ENCODE peak calls at places on chromosomes 6 and 20, in eight cellular contexts. W is suprapubic skin, S is dorsolateral prefrontal cortex, Z is prostate gland, X is heart right ventricle, G is cardiac muscle cell, H is testis, Y is tibial artery. K is an unnamed sample.

GRCh38 chr6:125611573-125612399 is 137.6 kb upstream of the HEY2 start:
- DNase-seq in Y (peak; percentile 75), H (peak; percentile 39), Z (no peak), X (peak; percentile 17), G (no peak), S (no peak), W (no peak), K (no peak)

GRCh38 chr6:1604347-1604990 is 5.2 kb upstream of the FOXC1 start:
- DNase-seq in W (peak; percentile 82), G (peak; percentile 89), H (peak; percentile 65), X (no peak), Y (peak; percentile 89), S (no peak), Z (peak; percentile 58), K (peak; percentile 81)

GRCh38 chr20:25437153-25437581 is 29.7 kb downstream of the GINS1 start:
- DNase-seq in Y (no peak), H (no peak), X (no peak), W (no peak), G (peak; percentile 76), Z (no peak), S (no peak), K (peak; percentile 24)

GRCh38 chr6:41939091-41939847 is 2.3 kb downstream of the CCND3 start:
- DNase-seq in X (peak; percentile 35), G (no peak), W (no peak), S (no peak), H (peak; percentile 30), Z (no peak), Y (no peak), K (peak; percentile 87)

GRCh38 chr20:35111141-35111888 is 18.7 kb upstream of the TRPC4AP start:
- DNase-seq in Y (no peak), S (no peak), G (no peak), W (no peak), Z (no peak), H (no peak), X (no peak), K (peak; percentile 89)

GRCh38 chr20:10590950-10591349 is 82.8 kb downstream of the JAG1 start:
- DNase-seq in X (no peak), Y (no peak), Z (no peak), H (no peak), W (no peak), G (no peak), S (no peak), K (no peak)

GRCh38 chr20:57881466-57882405 is 171.9 kb upstream of the PMEPA1 start:
- DNase-seq in H (no peak), Z (no peak), S (no peak), W (peak; percentile 45), G (no peak), Y (peak; percentile 52), X (no peak), K (peak; percentile 37)

GRCh38 chr6:29696147-29697129 is 15.5 kb upstream of the ZFP57 start:
- DNase-seq in Y (no peak), H (no peak), W (no peak), G (peak; percentile 64), S (no peak), X (no peak), Z (no peak), K (peak; percentile 5)

GRCh38 chr6:136067731-136068341 is 182.3 kb downstream of the MTFR2 start:
- DNase-seq in H (no peak), Y (no peak), X (no peak), W (no peak), Z (no peak), G (no peak), S (no peak), K (peak; percentile 57)

GRCh38 chr6:105868823-105869460 is 217.2 kb upstream of the PRDM1 start:
- DNase-seq in G (no peak), W (no peak), H (no peak), S (no peak), X (no peak), Z (no peak), Y (no peak), K (no peak)

GRCh38 chr6:36141961-36142360 is 11.6 kb downstream of the MAPK13 start:
- DNase-seq in W (no peak), H (no peak), G (no peak), X (no peak), Z (no peak), Y (no peak), S (no peak), K (no peak)

GRCh38 chr6:36147294-36147693 is 17.0 kb downstream of the MAPK13 start:
- DNase-seq in W (no peak), H (no peak), Y (no peak), G (no peak), X (no peak), Z (no peak), S (no peak), K (no peak)

GRCh38 chr6:36141091-36141490 is 10.8 kb downstream of the MAPK13 start:
- DNase-seq in Y (no peak), X (no peak), W (no peak), Z (no peak), H (no peak), G (no peak), S (no peak), K (no peak)

GRCh38 chr6:36149436-36149835 is 19.1 kb downstream of the MAPK13 start:
- DNase-seq in S (no peak), Y (no peak), G (no peak), W (no peak), H (no peak), X (no peak), Z (no peak), K (no peak)

DNA sequence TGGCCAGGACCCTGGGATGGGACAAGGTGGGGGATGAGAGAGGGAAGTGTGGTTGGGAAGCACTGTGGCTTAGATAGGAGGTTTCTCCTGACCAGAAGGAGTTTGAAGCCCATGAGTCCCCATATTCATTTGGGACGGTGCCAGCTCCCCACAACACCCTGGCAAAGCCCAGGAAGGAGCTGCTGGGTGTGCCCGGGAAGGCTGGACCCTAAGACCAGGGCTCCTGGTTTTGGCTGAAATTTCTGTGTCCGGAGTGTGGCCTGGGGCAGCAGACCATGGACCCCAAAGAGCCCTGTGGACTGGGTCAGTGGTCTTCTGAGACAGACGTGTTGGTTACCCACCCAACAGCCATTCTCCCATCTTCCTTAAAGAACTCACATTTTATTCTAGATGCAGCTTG is 15.2 kb downstream of the MAPK13 start:
- DNase-seq in Z (no peak), H (no peak), S (no peak), X (no peak), Y (no peak), G (no peak), W (no peak), K (no peak)
- TF ChIP-seq CTCF in Z (no peak), H (no peak), S (no peak), X (no peak), Y (no peak), G (no peak), W (no peak), K (no peak)

GRCh38 chr6:168216139-168216538 is 103.4 kb downstream of the DACT2 start:
- DNase-seq in H (no peak), X (no peak), S (no peak), W (no peak), G (no peak), Z (no peak), Y (no peak), K (no peak)

GRCh38 chr6:168215121-168215808 is 104.3 kb downstream of the DACT2 start:
- DNase-seq in Y (no peak), W (no peak), G (no peak), Z (no peak), H (no peak), X (no peak), S (no peak), K (no peak)

GRCh38 chr6:168217216-168217879 is 102.2 kb downstream of the DACT2 start:
- DNase-seq in W (no peak), X (no peak), S (no peak), Y (no peak), G (no peak), H (no peak), Z (no peak), K (no peak)

GRCh38 chr6:168217880-168218537 is 101.6 kb downstream of the DACT2 start:
- DNase-seq in W (no peak), G (no peak), S (no peak), Y (no peak), H (no peak), X (no peak), Z (no peak), K (no peak)

GRCh38 chr6:168216741-168217140 is 102.8 kb downstream of the DACT2 start:
- DNase-seq in Z (no peak), G (no peak), Y (no peak), W (no peak), H (no peak), X (no peak), S (no peak), K (no peak)
- H3K4me3 ChIP-seq in Z (no peak overlapping the region), G (no peak overlapping the region), Y (no peak overlapping the region), W (no peak overlapping the region), H (no peak overlapping the region), X (no peak overlapping the region), S (no peak overlapping the region), K (no peak overlapping the region)

DNA sequence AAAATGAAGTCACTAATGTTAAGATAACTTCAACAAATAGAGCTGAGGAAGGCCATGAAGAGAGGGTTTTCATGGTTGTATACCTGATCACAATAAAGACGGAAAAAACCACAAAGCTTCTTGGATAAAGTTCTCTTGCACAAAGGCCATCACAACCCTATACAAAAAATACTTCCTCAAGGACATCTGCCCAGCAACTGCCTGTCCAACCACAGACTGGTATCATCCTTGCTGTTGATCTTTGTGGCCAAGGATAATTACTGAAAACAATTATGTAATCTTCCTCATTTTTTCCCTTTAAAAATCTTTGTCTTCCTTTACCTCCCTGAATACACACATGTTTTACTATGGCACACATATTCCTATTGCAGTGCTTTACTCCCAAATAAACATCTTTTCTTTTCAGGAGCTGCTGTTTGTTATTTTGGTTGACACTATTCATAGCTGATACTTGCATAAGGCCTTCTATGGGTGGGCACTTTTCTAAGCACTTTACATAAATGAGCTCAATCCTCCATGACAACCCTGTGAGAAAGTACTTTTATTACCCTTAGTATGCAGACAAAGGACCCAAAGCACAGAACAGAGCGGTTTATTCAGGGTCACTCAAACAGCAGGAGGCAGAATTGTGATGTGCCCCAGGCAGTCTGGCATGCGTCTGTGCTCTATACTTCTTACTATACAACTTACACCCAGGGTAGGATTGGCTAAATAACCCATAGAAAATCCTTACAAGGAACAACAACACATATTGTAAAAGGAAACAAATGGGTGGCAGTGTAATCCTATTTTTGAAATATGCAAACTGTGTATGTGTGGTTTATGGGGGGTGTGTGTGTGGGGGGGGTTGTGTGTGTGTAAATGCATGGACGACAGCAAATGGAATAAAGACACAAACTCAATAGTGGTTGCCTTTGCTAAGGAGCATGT is 35.0 kb downstream of the SNRNP48 start:
- DNase-seq in H (no peak), X (no peak), G (no peak), Z (no peak), S (no peak), Y (no peak), W (no peak), K (no peak)
- TF ChIP-seq CTCF in H (no peak), X (no peak), G (no peak), Z (no peak), S (no peak), Y (no peak), W (no peak), K (no peak)

DNA sequence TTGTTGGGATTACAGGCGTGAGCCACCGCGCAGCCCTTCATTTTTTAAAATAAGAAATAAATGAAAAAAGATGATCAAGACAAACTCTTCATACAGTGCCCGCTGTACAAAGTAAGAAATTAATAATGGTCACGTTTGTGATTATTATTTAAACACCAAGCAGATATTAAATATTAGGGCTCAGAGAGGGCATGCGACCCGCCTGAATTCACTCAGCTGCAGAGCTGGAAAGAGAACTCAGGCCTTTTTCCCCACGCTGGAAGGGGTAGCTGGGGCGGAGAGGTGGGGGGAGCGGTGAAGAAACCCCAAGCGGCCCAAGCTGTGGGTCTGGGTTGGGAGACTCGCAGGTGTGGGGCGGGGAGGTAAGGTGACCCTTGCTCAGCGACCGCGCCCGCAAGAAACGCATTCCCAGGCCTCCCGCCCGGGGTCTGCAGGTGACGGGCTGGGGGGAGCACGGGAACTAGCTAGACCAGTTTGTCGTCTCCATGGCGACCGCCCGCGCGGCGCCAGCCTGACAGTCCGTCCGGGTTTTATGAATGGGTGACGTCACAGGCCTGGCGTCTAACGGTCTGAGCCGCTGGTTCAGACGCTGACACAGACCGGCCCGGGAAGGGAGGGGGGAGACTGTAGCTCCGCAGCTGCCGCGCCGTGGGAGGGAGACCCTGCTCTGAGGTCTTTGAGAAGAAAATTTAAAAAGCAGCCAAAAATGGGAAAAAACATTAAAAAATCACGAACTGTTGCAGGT is 1.1 kb upstream of the ID1 start:
- DNase-seq in Y (peak; percentile 99), S (peak; percentile 93), G (peak; percentile 100), Z (peak; percentile 95), H (peak; percentile 96), X (peak; percentile 97), W (peak; percentile 98), K (peak; percentile 97)
- H3K4me3 ChIP-seq in Y (peak overlapping the region; percentile 83), S (peak overlapping the region; percentile 74), G (peak overlapping the region; percentile 82), Z (peak overlapping the region; percentile 71), H (peak overlapping the region; percentile 58), X (peak overlapping the region; percentile 88), W (peak overlapping the region; percentile 73), K (peak overlapping the region; percentile 73)